ENCODE peak calls at places on chromosomes 12 and 14, in seven cellular contexts. One of them, this sample, is unnamed.

GRCh38 chr14:21136024-21136423 is 19.8 kb downstream of the OR5AU1 start:
- DNase-seq in GM23338: peak
- DNase-seq in HFF-Myc: no peak
- DNase-seq in adrenal gland: no peak
- DNase-seq in fibroblast of pulmonary artery: peak
- DNase-seq in A549: peak
- DNase-seq in AG04450: no peak
- DNase-seq in this sample: no peak

GRCh38 chr12:60174914-60175313 is 579.1 kb downstream of the SLC16A7 start:
- DNase-seq in GM23338: no peak
- DNase-seq in HFF-Myc: no peak
- DNase-seq in adrenal gland: no peak
- DNase-seq in fibroblast of pulmonary artery: peak
- DNase-seq in A549: no peak
- DNase-seq in AG04450: no peak
- DNase-seq in this sample: no peak

GRCh38 chr14:29681308-29681707 is 246.3 kb downstream of the PRKD1 start:
- DNase-seq in GM23338: no peak
- DNase-seq in HFF-Myc: no peak
- DNase-seq in adrenal gland: no peak
- DNase-seq in fibroblast of pulmonary artery: no peak
- DNase-seq in A549: no peak
- DNase-seq in AG04450: no peak
- DNase-seq in this sample: no peak

GRCh38 chr12:46524778-46525177 is 152.2 kb upstream of the SLC38A2 start:
- DNase-seq in GM23338: peak
- DNase-seq in HFF-Myc: peak
- DNase-seq in adrenal gland: peak
- DNase-seq in fibroblast of pulmonary artery: peak
- DNase-seq in A549: no peak
- DNase-seq in AG04450: peak
- DNase-seq in this sample: no peak

GRCh38 chr14:97723834-97724770 is 926.9 kb downstream of the VRK1 start:
- DNase-seq in GM23338: no peak
- DNase-seq in HFF-Myc: no peak
- DNase-seq in adrenal gland: no peak
- DNase-seq in fibroblast of pulmonary artery: no peak
- DNase-seq in A549: no peak
- DNase-seq in AG04450: no peak
- DNase-seq in this sample: no peak

GRCh38 chr12:101696477-101697196 is 803 bp upstream of the CHPT1 start:
- DNase-seq in GM23338: peak
- DNase-seq in HFF-Myc: no peak
- DNase-seq in adrenal gland: peak
- DNase-seq in fibroblast of pulmonary artery: peak
- DNase-seq in A549: peak
- DNase-seq in AG04450: no peak
- DNase-seq in this sample: no peak

GRCh38 chr12:80213246-80213645 is 113.9 kb downstream of the OTOGL start:
- DNase-seq in GM23338: no peak
- DNase-seq in HFF-Myc: no peak
- DNase-seq in adrenal gland: no peak
- DNase-seq in fibroblast of pulmonary artery: no peak
- DNase-seq in A549: no peak
- DNase-seq in AG04450: no peak
- DNase-seq in this sample: no peak

GRCh38 chr12:26359576-26359975 is 164.2 kb downstream of the SSPN start:
- DNase-seq in GM23338: no peak
- DNase-seq in HFF-Myc: no peak
- DNase-seq in adrenal gland: no peak
- DNase-seq in fibroblast of pulmonary artery: no peak
- DNase-seq in A549: no peak
- DNase-seq in AG04450: no peak
- DNase-seq in this sample: no peak

GRCh38 chr14:63663428-63664142 is 21.9 kb upstream of the WDR89 start:
- DNase-seq in GM23338: no peak
- DNase-seq in HFF-Myc: no peak
- DNase-seq in adrenal gland: no peak
- DNase-seq in fibroblast of pulmonary artery: no peak
- DNase-seq in A549: no peak
- DNase-seq in AG04450: no peak
- DNase-seq in this sample: no peak

GRCh38 chr12:60684988-60685655 is 1089.3 kb downstream of the SLC16A7 start:
- DNase-seq in GM23338: peak
- DNase-seq in HFF-Myc: no peak
- DNase-seq in adrenal gland: no peak
- DNase-seq in fibroblast of pulmonary artery: no peak
- DNase-seq in A549: no peak
- DNase-seq in AG04450: no peak
- DNase-seq in this sample: no peak

GRCh38 chr12:80912906-80913769 is 24.6 kb downstream of the LIN7A start:
- DNase-seq in GM23338: no peak
- DNase-seq in HFF-Myc: no peak
- DNase-seq in adrenal gland: no peak
- DNase-seq in fibroblast of pulmonary artery: peak
- DNase-seq in A549: no peak
- DNase-seq in AG04450: no peak
- DNase-seq in this sample: no peak

GRCh38 chr14:68143341-68143807 is 323.8 kb downstream of the RAD51B start:
- DNase-seq in GM23338: no peak
- DNase-seq in HFF-Myc: no peak
- DNase-seq in adrenal gland: peak
- DNase-seq in fibroblast of pulmonary artery: peak
- DNase-seq in A549: no peak
- DNase-seq in AG04450: no peak
- DNase-seq in this sample: no peak

GRCh38 chr14:72957213-72957612 is 30.9 kb downstream of the DCAF4 start:
- DNase-seq in GM23338: no peak
- DNase-seq in HFF-Myc: no peak
- DNase-seq in adrenal gland: no peak
- DNase-seq in fibroblast of pulmonary artery: no peak
- DNase-seq in A549: no peak
- DNase-seq in AG04450: no peak
- DNase-seq in this sample: no peak
- TF ChIP-seq CTCF in GM23338: no peak
- TF ChIP-seq CTCF in HFF-Myc: no peak
- TF ChIP-seq CTCF in adrenal gland: no peak
- TF ChIP-seq CTCF in fibroblast of pulmonary artery: no peak
- TF ChIP-seq CTCF in A549: no peak
- TF ChIP-seq CTCF in AG04450: no peak
- TF ChIP-seq CTCF in this sample: no peak

DNA sequence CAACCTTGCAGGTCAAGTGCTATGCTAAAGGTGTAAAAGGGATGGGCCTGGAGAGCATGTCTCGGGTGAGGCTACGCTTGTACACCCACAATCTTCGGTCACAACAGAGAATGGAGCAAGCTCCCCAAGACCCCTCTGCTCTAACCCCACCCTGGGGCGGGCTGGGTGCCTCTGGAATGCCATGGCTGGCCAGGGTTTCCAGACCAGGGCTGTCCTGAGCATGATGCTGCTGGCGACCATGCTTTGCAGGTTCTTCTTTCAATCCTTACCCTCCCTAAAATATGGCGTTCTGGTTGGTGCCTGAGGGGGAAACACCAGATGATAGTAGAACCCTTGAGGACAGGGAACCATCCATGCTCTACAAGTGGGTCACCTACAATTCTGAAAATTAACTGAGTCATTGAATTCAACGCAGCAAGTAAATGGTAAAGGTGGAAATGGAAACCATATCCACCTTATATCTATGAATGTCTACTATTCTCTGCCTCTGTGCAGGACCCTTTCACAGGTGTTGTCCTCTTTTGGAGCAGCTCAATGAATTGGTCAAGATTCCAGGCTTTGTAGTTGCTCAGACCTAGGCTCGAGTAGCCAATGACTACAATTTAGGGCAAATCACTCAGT is 111.6 kb upstream of the EGLN3 start:
- DNase-seq in GM23338: no peak
- DNase-seq in HFF-Myc: no peak
- DNase-seq in adrenal gland: no peak
- DNase-seq in fibroblast of pulmonary artery: no peak
- DNase-seq in A549: no peak
- DNase-seq in AG04450: no peak
- DNase-seq in this sample: no peak
- H3K4me3 ChIP-seq in GM23338: no peak
- H3K4me3 ChIP-seq in HFF-Myc: no peak
- H3K4me3 ChIP-seq in adrenal gland: no peak
- H3K4me3 ChIP-seq in fibroblast of pulmonary artery: no peak
- H3K4me3 ChIP-seq in A549: no peak
- H3K4me3 ChIP-seq in AG04450: no peak
- H3K4me3 ChIP-seq in this sample: no peak

GRCh38 chr14:47040490-47040889 is 388.9 kb upstream of the RPL10L start:
- DNase-seq in GM23338: peak
- DNase-seq in HFF-Myc: no peak
- DNase-seq in adrenal gland: no peak
- DNase-seq in fibroblast of pulmonary artery: no peak
- DNase-seq in A549: no peak
- DNase-seq in AG04450: no peak
- DNase-seq in this sample: peak
- TF ChIP-seq CTCF in GM23338: peak
- TF ChIP-seq CTCF in HFF-Myc: no peak
- TF ChIP-seq CTCF in adrenal gland: no peak
- TF ChIP-seq CTCF in fibroblast of pulmonary artery: no peak
- TF ChIP-seq CTCF in A549: no peak
- TF ChIP-seq CTCF in AG04450: no peak
- TF ChIP-seq CTCF in this sample: peak

GRCh38 chr12:31120392-31121008 is 46.8 kb downstream of the DDX11 start:
- DNase-seq in GM23338: peak
- DNase-seq in HFF-Myc: no peak
- DNase-seq in adrenal gland: no peak
- DNase-seq in fibroblast of pulmonary artery: no peak
- DNase-seq in A549: no peak
- DNase-seq in AG04450: no peak
- DNase-seq in this sample: no peak
- H3K4me3 ChIP-seq in GM23338: peak
- H3K4me3 ChIP-seq in HFF-Myc: no peak
- H3K4me3 ChIP-seq in adrenal gland: no peak
- H3K4me3 ChIP-seq in fibroblast of pulmonary artery: no peak
- H3K4me3 ChIP-seq in A549: no peak
- H3K4me3 ChIP-seq in AG04450: no peak
- H3K4me3 ChIP-seq in this sample: no peak

This sample was measured in retinal pigment epithelial cell.